ENCODE peak calls at places on chromosomes 5 and 9, in ten cellular contexts. One of them, this sample, is unnamed.

GRCh38 chr5:28369418-28369817 is 1331.0 kb upstream of the CDH9 start:
- DNase-seq in Karpas-422: no peak
- DNase-seq in mammary epithelial cell: peak
- DNase-seq in CD4-positive, alpha-beta T cell: no peak
- DNase-seq in H1: no peak
- DNase-seq in ovary: no peak
- DNase-seq in heart left ventricle: no peak
- DNase-seq in neuronal stem cell: no peak
- DNase-seq in Panc1: no peak
- DNase-seq in adrenal gland: no peak
- DNase-seq in this sample: no peak

GRCh38 chr5:89827388-89827787 is 582.2 kb downstream of the CETN3 start:
- DNase-seq in Karpas-422: no peak
- DNase-seq in mammary epithelial cell: no peak
- DNase-seq in CD4-positive, alpha-beta T cell: no peak
- DNase-seq in H1: no peak
- DNase-seq in ovary: no peak
- DNase-seq in heart left ventricle: no peak
- DNase-seq in neuronal stem cell: no peak
- DNase-seq in Panc1: no peak
- DNase-seq in adrenal gland: no peak
- DNase-seq in this sample: no peak

GRCh38 chr5:149363345-149363744 is 5.5 kb downstream of the PCYOX1L start:
- DNase-seq in Karpas-422: no peak
- DNase-seq in mammary epithelial cell: no peak
- DNase-seq in CD4-positive, alpha-beta T cell: no peak
- DNase-seq in H1: no peak
- DNase-seq in ovary: no peak
- DNase-seq in heart left ventricle: no peak
- DNase-seq in neuronal stem cell: no peak
- DNase-seq in Panc1: no peak
- DNase-seq in adrenal gland: no peak
- DNase-seq in this sample: no peak

GRCh38 chr5:156189628-156190027 is 137.3 kb upstream of the SGCD start:
- DNase-seq in Karpas-422: no peak
- DNase-seq in mammary epithelial cell: no peak
- DNase-seq in CD4-positive, alpha-beta T cell: no peak
- DNase-seq in H1: no peak
- DNase-seq in ovary: no peak
- DNase-seq in heart left ventricle: no peak
- DNase-seq in neuronal stem cell: no peak
- DNase-seq in Panc1: no peak
- DNase-seq in adrenal gland: no peak
- DNase-seq in this sample: no peak

GRCh38 chr9:119961774-119962408 is 592.7 kb upstream of the BRINP1 start:
- DNase-seq in Karpas-422: peak
- DNase-seq in mammary epithelial cell: no peak
- DNase-seq in CD4-positive, alpha-beta T cell: no peak
- DNase-seq in H1: peak
- DNase-seq in ovary: no peak
- DNase-seq in heart left ventricle: no peak
- DNase-seq in neuronal stem cell: peak
- DNase-seq in Panc1: no peak
- DNase-seq in adrenal gland: peak
- DNase-seq in this sample: peak

GRCh38 chr5:150593593-150593992 is 46.9 kb upstream of the SYNPO start:
- DNase-seq in Karpas-422: no peak
- DNase-seq in mammary epithelial cell: no peak
- DNase-seq in CD4-positive, alpha-beta T cell: no peak
- DNase-seq in H1: no peak
- DNase-seq in ovary: no peak
- DNase-seq in heart left ventricle: no peak
- DNase-seq in neuronal stem cell: no peak
- DNase-seq in Panc1: no peak
- DNase-seq in adrenal gland: no peak
- DNase-seq in this sample: no peak

GRCh38 chr5:177300236-177300880 is 3.2 kb downstream of the RAB24 start:
- DNase-seq in Karpas-422: peak
- DNase-seq in mammary epithelial cell: peak
- DNase-seq in CD4-positive, alpha-beta T cell: no peak
- DNase-seq in H1: no peak
- DNase-seq in ovary: peak
- DNase-seq in heart left ventricle: peak
- DNase-seq in neuronal stem cell: no peak
- DNase-seq in Panc1: no peak
- DNase-seq in adrenal gland: peak
- DNase-seq in this sample: no peak

GRCh38 chr5:175681045-175681974 is 23.4 kb downstream of the HRH2 start:
- DNase-seq in Karpas-422: no peak
- DNase-seq in mammary epithelial cell: no peak
- DNase-seq in CD4-positive, alpha-beta T cell: no peak
- DNase-seq in H1: no peak
- DNase-seq in ovary: no peak
- DNase-seq in heart left ventricle: no peak
- DNase-seq in neuronal stem cell: no peak
- DNase-seq in Panc1: no peak
- DNase-seq in adrenal gland: no peak
- DNase-seq in this sample: no peak

GRCh38 chr5:138503487-138504270 is 38.4 kb downstream of the EGR1 start:
- DNase-seq in Karpas-422: peak
- DNase-seq in mammary epithelial cell: peak
- DNase-seq in CD4-positive, alpha-beta T cell: no peak
- DNase-seq in H1: no peak
- DNase-seq in ovary: peak
- DNase-seq in heart left ventricle: peak
- DNase-seq in neuronal stem cell: peak
- DNase-seq in Panc1: peak
- DNase-seq in adrenal gland: peak
- DNase-seq in this sample: peak

GRCh38 chr9:74777136-74777879 is 110.4 kb downstream of the TRPM6 start:
- DNase-seq in Karpas-422: peak
- DNase-seq in mammary epithelial cell: peak
- DNase-seq in CD4-positive, alpha-beta T cell: peak
- DNase-seq in H1: no peak
- DNase-seq in ovary: peak
- DNase-seq in heart left ventricle: peak
- DNase-seq in neuronal stem cell: peak
- DNase-seq in Panc1: no peak
- DNase-seq in adrenal gland: peak
- DNase-seq in this sample: peak

GRCh38 chr9:87263291-87263690 is 234.4 kb upstream of the DAPK1 start:
- DNase-seq in Karpas-422: no peak
- DNase-seq in mammary epithelial cell: no peak
- DNase-seq in CD4-positive, alpha-beta T cell: no peak
- DNase-seq in H1: peak
- DNase-seq in ovary: no peak
- DNase-seq in heart left ventricle: no peak
- DNase-seq in neuronal stem cell: peak
- DNase-seq in Panc1: no peak
- DNase-seq in adrenal gland: no peak
- DNase-seq in this sample: peak

GRCh38 chr5:157665467-157666085 is 5.8 kb upstream of the C5orf52 start:
- DNase-seq in Karpas-422: no peak
- DNase-seq in mammary epithelial cell: peak
- DNase-seq in CD4-positive, alpha-beta T cell: no peak
- DNase-seq in H1: no peak
- DNase-seq in ovary: no peak
- DNase-seq in heart left ventricle: no peak
- DNase-seq in neuronal stem cell: no peak
- DNase-seq in Panc1: no peak
- DNase-seq in adrenal gland: no peak
- DNase-seq in this sample: no peak

GRCh38 chr5:78549043-78549442 is 99.5 kb downstream of the LHFPL2 start:
- DNase-seq in Karpas-422: no peak
- DNase-seq in mammary epithelial cell: no peak
- DNase-seq in CD4-positive, alpha-beta T cell: no peak
- DNase-seq in H1: no peak
- DNase-seq in ovary: no peak
- DNase-seq in heart left ventricle: no peak
- DNase-seq in neuronal stem cell: no peak
- DNase-seq in Panc1: no peak
- DNase-seq in adrenal gland: no peak
- DNase-seq in this sample: peak

GRCh38 chr9:107059215-107059614 is 196.2 kb downstream of the ZNF462 start:
- DNase-seq in Karpas-422: no peak
- DNase-seq in mammary epithelial cell: no peak
- DNase-seq in CD4-positive, alpha-beta T cell: no peak
- DNase-seq in H1: no peak
- DNase-seq in ovary: no peak
- DNase-seq in heart left ventricle: no peak
- DNase-seq in neuronal stem cell: no peak
- DNase-seq in Panc1: no peak
- DNase-seq in adrenal gland: no peak
- DNase-seq in this sample: no peak

GRCh38 chr5:68134033-68134668 is 81.4 kb upstream of the PIK3R1 start:
- DNase-seq in Karpas-422: no peak
- DNase-seq in mammary epithelial cell: no peak
- DNase-seq in CD4-positive, alpha-beta T cell: no peak
- DNase-seq in H1: no peak
- DNase-seq in ovary: no peak
- DNase-seq in heart left ventricle: no peak
- DNase-seq in neuronal stem cell: no peak
- DNase-seq in Panc1: no peak
- DNase-seq in adrenal gland: no peak
- DNase-seq in this sample: no peak
- H3K27ac ChIP-seq in Karpas-422: no peak
- H3K27ac ChIP-seq in mammary epithelial cell: no peak
- H3K27ac ChIP-seq in CD4-positive, alpha-beta T cell: no peak
- H3K27ac ChIP-seq in H1: no peak
- H3K27ac ChIP-seq in ovary: no peak
- H3K27ac ChIP-seq in heart left ventricle: no peak
- H3K27ac ChIP-seq in neuronal stem cell: no peak
- H3K27ac ChIP-seq in Panc1: no peak
- H3K27ac ChIP-seq in adrenal gland: no peak
- H3K27ac ChIP-seq in this sample: no peak

GRCh38 chr5:127608077-127608660 is 40.7 kb upstream of the CTXN3 start:
- DNase-seq in Karpas-422: no peak
- DNase-seq in mammary epithelial cell: peak
- DNase-seq in CD4-positive, alpha-beta T cell: no peak
- DNase-seq in H1: no peak
- DNase-seq in ovary: no peak
- DNase-seq in heart left ventricle: no peak
- DNase-seq in neuronal stem cell: no peak
- DNase-seq in Panc1: no peak
- DNase-seq in adrenal gland: no peak
- DNase-seq in this sample: no peak

GRCh38 chr5:127615916-127616315 is 33.0 kb upstream of the CTXN3 start:
- DNase-seq in Karpas-422: no peak
- DNase-seq in mammary epithelial cell: peak
- DNase-seq in CD4-positive, alpha-beta T cell: no peak
- DNase-seq in H1: peak
- DNase-seq in ovary: no peak
- DNase-seq in heart left ventricle: no peak
- DNase-seq in neuronal stem cell: no peak
- DNase-seq in Panc1: no peak
- DNase-seq in adrenal gland: no peak
- DNase-seq in this sample: no peak

GRCh38 chr5:127609016-127609415 is 39.9 kb upstream of the CTXN3 start:
- DNase-seq in Karpas-422: no peak
- DNase-seq in mammary epithelial cell: no peak
- DNase-seq in CD4-positive, alpha-beta T cell: no peak
- DNase-seq in H1: no peak
- DNase-seq in ovary: no peak
- DNase-seq in heart left ventricle: no peak
- DNase-seq in neuronal stem cell: no peak
- DNase-seq in Panc1: no peak
- DNase-seq in adrenal gland: no peak
- DNase-seq in this sample: no peak

DNA sequence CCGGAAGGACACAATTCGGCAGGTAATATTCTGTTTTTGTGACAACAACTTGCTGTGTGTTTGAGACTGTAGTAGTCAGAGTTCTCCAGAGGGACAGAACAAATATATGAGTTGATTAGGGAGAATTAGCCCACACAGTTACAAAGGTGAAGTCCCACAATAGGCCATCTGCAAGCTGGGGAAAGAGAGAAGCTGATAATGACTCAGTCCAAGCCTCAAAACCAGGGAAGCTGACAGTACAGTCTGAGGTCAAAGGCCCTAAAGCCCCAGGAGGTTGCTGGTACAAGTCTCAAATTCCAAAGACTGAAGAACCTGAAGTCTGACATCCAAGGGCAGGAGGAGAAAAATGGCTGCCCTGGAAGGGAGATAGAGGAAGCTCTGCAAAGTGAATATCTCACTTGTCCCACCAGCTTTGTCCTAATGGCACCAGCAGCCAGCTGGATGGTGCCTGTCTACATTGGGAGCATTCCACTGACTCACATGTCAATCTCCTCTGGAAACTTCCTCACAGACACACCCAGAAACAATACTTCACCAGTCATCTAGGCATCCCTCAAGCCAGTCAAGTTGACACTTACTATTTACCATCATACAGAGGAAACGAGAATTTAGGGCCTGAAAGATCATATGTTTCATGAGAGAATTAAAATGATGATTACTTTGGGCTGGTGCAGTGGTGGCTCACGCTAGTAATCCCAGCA is 36.3 kb upstream of the CTXN3 start:
- DNase-seq in Karpas-422: no peak
- DNase-seq in mammary epithelial cell: peak
- DNase-seq in CD4-positive, alpha-beta T cell: no peak
- DNase-seq in H1: no peak
- DNase-seq in ovary: no peak
- DNase-seq in heart left ventricle: no peak
- DNase-seq in neuronal stem cell: no peak
- DNase-seq in Panc1: no peak
- DNase-seq in adrenal gland: no peak
- DNase-seq in this sample: no peak
- H3K27ac ChIP-seq in Karpas-422: no peak
- H3K27ac ChIP-seq in mammary epithelial cell: no peak
- H3K27ac ChIP-seq in CD4-positive, alpha-beta T cell: no peak
- H3K27ac ChIP-seq in H1: no peak
- H3K27ac ChIP-seq in ovary: no peak
- H3K27ac ChIP-seq in heart left ventricle: no peak
- H3K27ac ChIP-seq in neuronal stem cell: no peak
- H3K27ac ChIP-seq in Panc1: no peak
- H3K27ac ChIP-seq in adrenal gland: no peak
- H3K27ac ChIP-seq in this sample: no peak

DNA sequence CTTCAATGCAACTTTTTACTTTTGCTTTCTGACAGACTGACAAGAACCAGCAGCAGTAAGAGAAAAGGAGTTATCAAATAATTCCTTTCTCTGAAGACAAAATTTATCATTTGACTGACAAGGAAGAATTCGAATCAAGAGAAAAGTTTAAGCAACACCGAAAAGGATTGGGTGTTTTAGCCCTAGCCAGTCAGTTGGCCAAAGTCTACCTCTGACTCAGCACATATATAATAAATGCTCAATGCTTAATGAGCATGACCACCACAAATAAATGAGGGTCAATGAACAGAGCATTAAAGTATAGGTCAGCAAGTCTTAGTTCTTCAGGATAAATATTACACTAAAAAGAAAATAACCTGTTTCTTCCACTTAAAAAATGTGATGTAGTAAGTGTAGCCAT is 1603.5 kb upstream of the C9orf72 start:
- DNase-seq in Karpas-422: no peak
- DNase-seq in mammary epithelial cell: no peak
- DNase-seq in CD4-positive, alpha-beta T cell: no peak
- DNase-seq in H1: no peak
- DNase-seq in ovary: no peak
- DNase-seq in heart left ventricle: no peak
- DNase-seq in neuronal stem cell: no peak
- DNase-seq in Panc1: no peak
- DNase-seq in adrenal gland: no peak
- DNase-seq in this sample: no peak
- H3K27ac ChIP-seq in Karpas-422: no peak
- H3K27ac ChIP-seq in mammary epithelial cell: no peak
- H3K27ac ChIP-seq in CD4-positive, alpha-beta T cell: no peak
- H3K27ac ChIP-seq in H1: no peak
- H3K27ac ChIP-seq in ovary: no peak
- H3K27ac ChIP-seq in heart left ventricle: no peak
- H3K27ac ChIP-seq in neuronal stem cell: no peak
- H3K27ac ChIP-seq in Panc1: no peak
- H3K27ac ChIP-seq in adrenal gland: no peak
- H3K27ac ChIP-seq in this sample: no peak

GRCh38 chr5:60436518-60436917 is 263.4 kb downstream of the DEPDC1B start:
- DNase-seq in Karpas-422: peak
- DNase-seq in mammary epithelial cell: no peak
- DNase-seq in CD4-positive, alpha-beta T cell: no peak
- DNase-seq in H1: no peak
- DNase-seq in ovary: no peak
- DNase-seq in heart left ventricle: no peak
- DNase-seq in neuronal stem cell: no peak
- DNase-seq in Panc1: no peak
- DNase-seq in adrenal gland: no peak
- DNase-seq in this sample: no peak
- H3K27ac ChIP-seq in Karpas-422: peak
- H3K27ac ChIP-seq in mammary epithelial cell: no peak
- H3K27ac ChIP-seq in CD4-positive, alpha-beta T cell: no peak
- H3K27ac ChIP-seq in H1: no peak
- H3K27ac ChIP-seq in ovary: no peak
- H3K27ac ChIP-seq in heart left ventricle: no peak
- H3K27ac ChIP-seq in neuronal stem cell: no peak
- H3K27ac ChIP-seq in Panc1: no peak
- H3K27ac ChIP-seq in adrenal gland: no peak
- H3K27ac ChIP-seq in this sample: no peak

This sample was measured in testis.